ENCODE peak calls at places on chromosomes 1 and 21, in seven cellular contexts. G is PC-3, M is HCT116, B is pancreas, Q is epithelial cell of esophagus, Y is A549, V is kidney. F is an unnamed sample.

GRCh38 chr1:241899211-241899610 is 51.2 kb downstream of the EXO1 start:
- DNase-seq in M (no peak), Y (no peak), G (no peak), V (no peak), B (no peak), Q (no peak), F (no peak)

GRCh38 chr21:35256468-35256988 is 207.4 kb upstream of the RUNX1 start:
- DNase-seq in M (peak), Q (peak), B (peak), G (peak), V (peak), Y (peak), F (peak)

GRCh38 chr1:92832537-92833160 is 809 bp downstream of the RPL5 start:
- DNase-seq in V (no peak), G (no peak), Y (no peak), M (no peak), Q (no peak), B (no peak), F (no peak)

GRCh38 chr1:5423109-5423508 is 569.1 kb downstream of the NPHP4 start:
- DNase-seq in V (no peak), Q (no peak), B (no peak), M (no peak), G (no peak), Y (no peak), F (no peak)

GRCh38 chr1:161215079-161215478 is at the start of gene FCER1G:
- DNase-seq in G (no peak), B (no peak), M (no peak), V (peak), Q (no peak), Y (no peak), F (no peak)

GRCh38 chr1:92538413-92539061 is 51.8 kb upstream of the GFI1 start:
- DNase-seq in Q (no peak), M (no peak), B (no peak), G (peak), Y (no peak), V (no peak), F (no peak)

GRCh38 chr1:5597991-5598823 is 394.0 kb downstream of the NPHP4 start:
- DNase-seq in Y (no peak), B (no peak), V (no peak), Q (no peak), G (no peak), M (no peak), F (peak)

GRCh38 chr1:234373938-234374240 is 633 bp downstream of the COA6 start:
- DNase-seq in B (no peak), Y (no peak), V (no peak), M (no peak), G (no peak), Q (no peak), F (no peak)

GRCh38 chr1:221268295-221268694 is 389.1 kb downstream of the HLX start:
- DNase-seq in Y (no peak), V (no peak), B (no peak), G (peak), M (no peak), Q (peak), F (no peak)

GRCh38 chr1:94095744-94096469 is 25.0 kb downstream of the ABCA4 start:
- DNase-seq in V (no peak), G (no peak), Y (no peak), B (no peak), Q (no peak), M (no peak), F (no peak)

GRCh38 chr1:94094466-94095111 is 26.4 kb downstream of the ABCA4 start:
- DNase-seq in Y (no peak), B (no peak), V (peak), Q (no peak), M (no peak), G (no peak), F (no peak)

GRCh38 chr1:94096797-94097549 is 24.0 kb downstream of the ABCA4 start:
- DNase-seq in Q (no peak), G (no peak), Y (no peak), B (no peak), V (no peak), M (no peak), F (no peak)

GRCh38 chr1:94093996-94094395 is 27.0 kb downstream of the ABCA4 start:
- DNase-seq in G (no peak), M (no peak), Q (no peak), V (no peak), B (no peak), Y (no peak), F (no peak)

GRCh38 chr1:94095112-94095637 is 25.8 kb downstream of the ABCA4 start:
- DNase-seq in Q (no peak), Y (no peak), M (no peak), V (peak), G (no peak), B (peak), F (no peak)
- H3K4me3 ChIP-seq in Q (no peak), Y (no peak), M (no peak), V (no peak), G (no peak), B (no peak), F (no peak)

DNA sequence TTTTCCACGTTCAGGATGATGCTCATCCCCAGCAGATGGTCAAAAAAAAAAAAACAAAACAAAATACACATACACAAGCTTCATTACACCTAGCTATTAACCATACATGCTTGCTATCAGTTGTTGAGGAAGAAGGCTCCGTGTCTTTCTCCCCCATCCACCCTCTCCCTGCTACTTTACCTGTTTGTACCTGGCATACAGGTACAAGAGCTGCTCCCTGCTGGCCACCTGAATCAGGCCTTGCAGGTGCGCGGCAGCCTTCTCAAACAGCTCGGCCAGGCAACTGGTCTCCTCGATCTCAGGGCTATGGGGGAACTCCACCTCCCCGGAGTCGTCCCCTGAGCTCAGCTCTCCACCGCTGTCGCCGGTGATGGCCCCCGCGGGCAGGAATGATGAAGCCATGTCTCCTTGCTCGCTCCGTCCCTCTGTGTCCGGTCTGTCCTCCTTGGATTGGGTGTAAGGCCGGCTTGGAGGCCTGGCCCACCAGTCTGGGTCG is 464 bp downstream of the ACBD6 start:
- DNase-seq in Q (peak), Y (peak), M (no peak), G (no peak), B (peak), V (no peak), F (peak)
- TF ChIP-seq CTCF in Q (peak), Y (no peak), M (no peak), G (no peak), B (no peak), V (no peak), F (peak)

GRCh38 chr1:156492591-156493080 is 7.9 kb downstream of the MEF2D start:
- DNase-seq in Y (no peak), G (no peak), M (no peak), V (peak), Q (no peak), B (no peak), F (no peak)
- H3K4me3 ChIP-seq in Y (no peak), G (no peak), M (no peak), V (peak), Q (no peak), B (no peak), F (no peak)

GRCh38 chr1:202276081-202276715 is 65.5 kb downstream of the UBE2T start:
- DNase-seq in V (no peak), M (no peak), Y (no peak), Q (no peak), B (no peak), G (no peak), F (no peak)

GRCh38 chr1:202276920-202277319 is 64.8 kb downstream of the UBE2T start:
- DNase-seq in V (no peak), M (no peak), G (no peak), Q (no peak), B (no peak), Y (no peak), F (no peak)

GRCh38 chr1:202272446-202272845 is 69.3 kb downstream of the UBE2T start:
- DNase-seq in Q (no peak), V (no peak), Y (no peak), B (no peak), G (no peak), M (no peak), F (no peak)

GRCh38 chr1:202275061-202275770 is 66.5 kb downstream of the UBE2T start:
- DNase-seq in Y (no peak), Q (no peak), V (no peak), B (no peak), M (no peak), G (no peak), F (no peak)

GRCh38 chr1:202274611-202275010 is 67.1 kb downstream of the UBE2T start:
- DNase-seq in B (no peak), V (no peak), G (peak), M (peak), Q (peak), Y (peak), F (no peak)
- TF ChIP-seq CTCF in B (no peak), V (peak), G (peak), M (peak), Q (peak), Y (peak), F (peak)

GRCh38 chr1:13828454-13829151 is 128.6 kb downstream of the PRDM2 start:
- DNase-seq in B (peak), Y (peak), M (peak), Q (peak), V (no peak), G (peak), F (no peak)
- H3K4me3 ChIP-seq in B (no peak), Y (no peak), M (peak), Q (peak), V (no peak), G (no peak), F (peak)

DNA sequence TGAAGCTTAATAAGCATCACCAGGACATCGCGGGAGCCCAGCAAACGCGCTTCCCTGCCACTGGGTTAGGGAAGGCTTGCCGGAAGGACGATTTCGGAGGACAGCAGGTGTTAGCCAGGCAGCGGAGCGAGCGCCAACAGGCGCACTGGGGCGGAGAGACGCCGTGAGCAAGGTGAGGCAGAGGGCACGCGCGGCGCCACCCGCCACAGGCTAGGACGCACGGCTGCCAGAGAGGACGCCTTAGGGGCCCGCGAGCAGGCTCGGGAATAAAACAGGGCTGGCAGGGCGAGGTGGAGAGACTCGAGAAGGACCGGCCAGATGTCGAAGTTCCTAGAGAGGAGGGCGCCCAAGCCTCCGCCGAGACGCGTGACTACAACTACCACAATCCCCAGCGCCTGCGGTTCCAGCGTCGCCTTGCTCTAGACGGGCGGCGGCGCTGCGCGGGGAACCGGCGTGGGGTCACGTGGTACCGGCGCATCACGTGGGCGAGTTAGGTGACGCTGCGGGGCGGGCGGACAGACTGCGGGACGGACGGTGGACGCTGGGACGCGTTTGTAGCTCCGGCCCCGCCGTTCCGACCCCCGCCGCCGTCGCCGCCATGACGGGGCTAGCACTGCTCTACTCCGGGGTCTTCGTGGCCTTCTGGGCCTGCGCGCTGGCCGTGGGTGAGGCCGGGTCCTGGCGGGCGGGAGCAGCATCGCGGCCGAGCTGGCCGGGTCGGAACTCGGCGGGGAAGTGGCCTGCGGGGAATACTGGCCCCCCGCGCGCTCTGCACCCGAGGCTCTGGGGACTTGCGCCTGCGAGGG is at the start of gene ATP6V0B:
- DNase-seq in G (peak), Q (peak), B (peak), V (peak), M (peak), Y (peak), F (peak)
- TF ChIP-seq CTCF in G (no peak), Q (peak), B (peak), V (peak), M (no peak), Y (no peak), F (peak)

GRCh38 chr21:38359835-38360234 is 103.0 kb downstream of the KCNJ15 start:
- DNase-seq in V (no peak), Q (no peak), Y (no peak), B (no peak), M (no peak), G (no peak), F (no peak)
- H3K4me3 ChIP-seq in V (no peak), Q (no peak), Y (no peak), B (no peak), M (no peak), G (no peak), F (no peak)

DNA sequence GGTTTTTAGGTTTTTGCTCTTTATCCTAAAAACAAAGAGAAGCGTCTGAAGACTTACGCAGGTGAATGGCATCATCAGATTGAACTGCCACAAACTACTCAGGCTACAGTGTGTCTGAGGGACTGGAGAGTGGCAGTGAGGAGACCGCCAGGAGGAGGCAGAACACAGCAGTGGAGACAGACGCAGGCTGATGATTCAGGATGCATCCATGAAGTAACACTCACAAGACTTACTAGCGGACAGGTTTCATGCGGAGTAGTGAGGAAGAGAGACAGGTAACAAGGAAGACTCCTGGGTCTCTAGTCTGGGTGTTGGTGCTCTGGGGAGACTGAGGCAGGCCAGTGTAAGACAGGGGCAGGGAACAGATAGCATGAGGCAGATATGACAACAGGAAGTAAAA is 5.7 kb downstream of the HSF2BP start:
- DNase-seq in Q (no peak), Y (no peak), B (no peak), V (no peak), G (no peak), M (no peak), F (no peak)
- TF ChIP-seq CTCF in Q (no peak), Y (no peak), B (no peak), V (no peak), G (no peak), M (no peak), F (no peak)

F was measured in LNCaP clone FGC.